ENCODE peak calls at places on chromosomes 3 and 15, in five cellular contexts. K, O, S, X and P are unnamed samples. For H3K36me3, the result is how much of the 10 kb centered on the place peaks cover.

GRCh38 chr15:33425149-33425548 is 114.4 kb downstream of the RYR3 start:
- DNase-seq in K (peak), O (no peak), S (peak), X (no peak), P (no peak)

GRCh38 chr3:53493997-53494791 is at the start of gene CACNA1D:
- DNase-seq in K (no peak), O (no peak), S (peak), X (peak), P (no peak)

GRCh38 chr3:55556622-55557531 is 69.8 kb upstream of the WNT5A start:
- DNase-seq in K (no peak), O (peak), S (peak), X (no peak), P (no peak)

GRCh38 chr3:133821767-133822638 is 16.4 kb downstream of the SRPRB start:
- DNase-seq in K (peak), O (peak), S (peak), X (peak), P (no peak)

GRCh38 chr15:62912808-62913207 is 129.7 kb upstream of the TPM1 start:
- DNase-seq in K (no peak), O (no peak), S (no peak), X (no peak), P (no peak)

GRCh38 chr15:84834227-84834955 is 17.2 kb downstream of the ALPK3 start:
- DNase-seq in K (no peak), O (no peak), S (no peak), X (no peak), P (no peak)

GRCh38 chr3:139202226-139202958 is 141.4 kb upstream of the MRPS22 start:
- DNase-seq in K (no peak), O (no peak), S (peak), X (peak), P (no peak)

GRCh38 chr3:46500631-46501377 is 3.0 kb downstream of the RTP3 start:
- DNase-seq in K (no peak), O (no peak), S (peak), X (no peak), P (no peak)

GRCh38 chr3:42670051-42670576 is 15.2 kb upstream of the KLHL40 start:
- DNase-seq in K (no peak), O (no peak), S (no peak), X (no peak), P (no peak)

GRCh38 chr3:134822065-134822464 is 27.0 kb downstream of the EPHB1 start:
- DNase-seq in K (no peak), O (no peak), S (no peak), X (no peak), P (no peak)

GRCh38 chr3:52094591-52095485 is 38.5 kb upstream of the DUSP7 start:
- DNase-seq in K (no peak), O (peak), S (no peak), X (no peak), P (no peak)

GRCh38 chr3:175763948-175764347 is 904.8 kb downstream of the NAALADL2 start:
- DNase-seq in K (no peak), O (no peak), S (no peak), X (no peak), P (no peak)

GRCh38 chr3:105118905-105119304 is 247.8 kb upstream of the ALCAM start:
- DNase-seq in K (no peak), O (no peak), S (peak), X (no peak), P (no peak)

GRCh38 chr3:78887608-78888011 is 880.2 kb downstream of the ROBO1 start:
- DNase-seq in K (no peak), O (no peak), S (peak), X (no peak), P (no peak)

GRCh38 chr15:66253643-66254363 is at the start of gene MEGF11:
- DNase-seq in K (peak), O (no peak), S (peak), X (peak), P (no peak)

GRCh38 chr3:98897701-98898100 is 3.8 kb downstream of the DCBLD2 start:
- DNase-seq in K (no peak), O (no peak), S (no peak), X (no peak), P (no peak)

GRCh38 chr3:197031315-197032285 is 2.0 kb upstream of the MELTF start:
- DNase-seq in K (peak), O (peak), S (peak), X (peak), P (no peak)

GRCh38 chr3:97952280-97952679 is 20.0 kb downstream of the RIOX2 start:
- DNase-seq in K (peak), O (peak), S (no peak), X (no peak), P (no peak)

GRCh38 chr3:32681811-32682210 is 3.2 kb upstream of the CNOT10 start:
- DNase-seq in K (no peak), O (no peak), S (peak), X (no peak), P (no peak)

GRCh38 chr3:139088462-139089324 is 44.0 kb upstream of the PRR23C start:
- DNase-seq in K (no peak), O (no peak), S (no peak), X (no peak), P (no peak)

GRCh38 chr3:188779537-188779936 is 392.2 kb upstream of the TPRG1 start:
- DNase-seq in K (no peak), O (no peak), S (no peak), X (no peak), P (no peak)

GRCh38 chr3:197178998-197179397 is 119.4 kb downstream of the DLG1 start:
- DNase-seq in K (no peak), O (no peak), S (no peak), X (no peak), P (no peak)

GRCh38 chr3:180188512-180189309 is 152.0 kb upstream of the PEX5L start:
- DNase-seq in K (no peak), O (no peak), S (no peak), X (no peak), P (no peak)

GRCh38 chr3:155553800-155554199 is 191.1 kb downstream of the PLCH1 start:
- DNase-seq in K (no peak), O (no peak), S (peak), X (no peak), P (no peak)

GRCh38 chr3:117622130-117622841 is 912.7 kb downstream of the TUSC7 start:
- DNase-seq in K (no peak), O (no peak), S (no peak), X (no peak), P (no peak)

GRCh38 chr3:52090131-52090548 is 33.8 kb upstream of the DUSP7 start:
- DNase-seq in K (peak), O (no peak), S (peak), X (no peak), P (no peak)

GRCh38 chr15:89130194-89130593 is 41.9 kb downstream of the ABHD2 start:
- DNase-seq in K (no peak), O (no peak), S (no peak), X (no peak), P (peak)

GRCh38 chr15:97235285-97235985 is 725.1 kb upstream of the ARRDC4 start:
- DNase-seq in K (peak), O (no peak), S (peak), X (peak), P (no peak)

GRCh38 chr3:51539291-51539891 is 872 bp downstream of the RAD54L2 start:
- DNase-seq in K (no peak), O (peak), S (peak), X (peak), P (peak)

GRCh38 chr3:50123394-50124361 is 31.4 kb upstream of the SEMA3F start:
- DNase-seq in K (no peak), O (peak), S (no peak), X (no peak), P (no peak)

GRCh38 chr15:46232471-46232870 is 597.6 kb downstream of the SQOR start:
- DNase-seq in K (no peak), O (no peak), S (no peak), X (no peak), P (no peak)

GRCh38 chr3:172257638-172258400 is 190.4 kb downstream of the GHSR start:
- DNase-seq in K (no peak), O (no peak), S (no peak), X (no peak), P (no peak)

GRCh38 chr3:13564751-13565560 is 16.0 kb downstream of the FBLN2 start:
- DNase-seq in K (no peak), O (peak), S (no peak), X (no peak), P (no peak)

GRCh38 chr15:89128320-89129122 is 40.3 kb downstream of the ABHD2 start:
- DNase-seq in K (no peak), O (no peak), S (peak), X (no peak), P (no peak)

GRCh38 chr3:464255-464654 is 267.7 kb downstream of the CHL1 start:
- DNase-seq in K (no peak), O (no peak), S (no peak), X (no peak), P (no peak)

GRCh38 chr3:194775731-194776130 is 90.0 kb downstream of the FAM43A start:
- DNase-seq in K (no peak), O (no peak), S (no peak), X (no peak), P (no peak)

GRCh38 chr3:189833996-189834395 is 202.8 kb downstream of the TP63 start:
- DNase-seq in K (no peak), O (no peak), S (peak), X (no peak), P (no peak)

GRCh38 chr3:15055019-15055557 is 10.0 kb downstream of the MRPS25 start:
- DNase-seq in K (no peak), O (no peak), S (no peak), X (no peak), P (peak)
- H3K4me3 ChIP-seq in K (no peak), O (no peak), S (no peak), X (no peak), P (no peak)

GRCh38 chr3:126474498-126475410 is 937 bp downstream of the ZXDC start:
- DNase-seq in K (peak), O (peak), S (peak), X (peak), P (peak)
- TF ChIP-seq CTCF in K (no peak), O (no peak), S (no peak), X (peak), P (no peak)

DNA sequence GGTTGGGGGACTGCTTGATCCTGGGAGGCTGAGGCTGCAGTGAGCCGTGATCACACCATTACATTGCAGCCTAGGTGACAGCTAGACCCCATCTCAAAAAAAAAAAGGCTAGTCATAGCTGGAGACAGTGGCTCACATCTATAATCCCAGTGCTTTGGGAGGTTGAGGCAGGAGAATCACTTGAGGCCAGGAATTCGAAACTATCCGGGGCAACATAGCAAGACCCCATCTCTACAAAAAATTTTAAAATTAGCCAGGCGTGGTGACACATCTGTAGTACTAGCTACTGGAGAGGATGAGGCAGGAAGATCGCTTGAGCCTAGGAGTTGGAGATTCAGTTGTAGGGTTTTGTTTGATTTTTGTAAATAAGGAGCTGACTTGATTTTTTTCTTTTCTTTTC is 45.6 kb downstream of the KNL1 start:
- DNase-seq in K (no peak), O (no peak), S (no peak), X (no peak), P (no peak)
- H3K36me3 ChIP-seq in K (under half), O (under half), S (under half), X (under half), P (under half)

DNA sequence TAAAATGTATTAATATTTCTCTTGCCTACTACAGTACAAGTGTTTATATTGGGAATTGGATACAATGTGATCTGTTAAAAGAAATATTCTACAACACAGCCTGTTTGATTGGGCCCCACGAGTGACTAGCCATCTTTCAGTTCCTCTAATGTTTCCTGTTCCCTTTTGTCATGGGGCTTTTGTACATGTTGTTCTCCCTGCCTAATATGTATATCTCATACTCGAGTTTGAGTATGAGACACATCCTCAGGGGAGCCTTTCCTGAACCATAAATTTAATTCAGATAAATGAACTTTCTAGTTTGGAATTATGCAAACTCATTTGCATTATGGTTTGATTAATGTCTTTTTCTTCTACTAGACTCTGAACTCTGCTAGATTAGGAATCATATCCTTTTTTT is 65.5 kb downstream of the MEF2A start:
- DNase-seq in K (no peak), O (no peak), S (no peak), X (no peak), P (no peak)
- H3K4me3 ChIP-seq in K (no peak), O (no peak), S (no peak), X (no peak), P (no peak)